ENCODE peak calls at places on chromosomes 7 and 10, in nine cellular contexts. C is GM12891, Z is upper lobe of left lung, O is HCT116, X is spleen, B is GM12892, I is sigmoid colon, U is prostate gland, T is endothelial cell of umbilical vein. H is an unnamed sample.

GRCh38 chr7:44400033-44400511 is 74.7 kb upstream of the CAMK2B start:
- DNase-seq in I (no peak), U (no peak), C (no peak), B (no peak), Z (no peak), X (no peak), T (no peak), O (no peak), H (no peak)

GRCh38 chr7:17774701-17775288 is 165.5 kb downstream of the SNX13 start:
- DNase-seq in U (no peak), B (no peak), O (no peak), T (no peak), C (no peak), X (no peak), I (no peak), Z (no peak), H (no peak)

GRCh38 chr7:27897001-27897400 is 157.0 kb downstream of the TAX1BP1 start:
- DNase-seq in T (peak), Z (no peak), X (no peak), C (no peak), B (no peak), U (no peak), I (no peak), O (no peak), H (no peak)

GRCh38 chr7:85685901-85686300 is 499.0 kb upstream of the SEMA3D start:
- DNase-seq in T (peak), X (no peak), C (no peak), B (no peak), Z (no peak), U (no peak), O (no peak), I (no peak), H (no peak)

GRCh38 chr10:87913170-87913921 is 49.9 kb downstream of the PTEN start:
- DNase-seq in T (no peak), Z (no peak), I (no peak), C (no peak), B (no peak), X (no peak), O (no peak), U (no peak), H (no peak)

GRCh38 chr7:13181221-13181620 is 493.8 kb downstream of the ARL4A start:
- DNase-seq in Z (no peak), O (no peak), T (no peak), B (no peak), I (no peak), U (no peak), C (no peak), X (no peak), H (no peak)

GRCh38 chr10:118799779-118800178 is 45.0 kb upstream of the CACUL1 start:
- DNase-seq in O (peak), U (no peak), X (no peak), I (no peak), Z (no peak), B (no peak), T (no peak), C (no peak), H (no peak)

GRCh38 chr7:22147113-22147512 is 201.4 kb upstream of the CDCA7L start:
- DNase-seq in B (no peak), T (no peak), I (no peak), X (no peak), Z (no peak), U (no peak), C (peak), O (no peak), H (no peak)

GRCh38 chr10:28925154-28925663 is 247.9 kb downstream of the BAMBI start:
- DNase-seq in U (no peak), I (no peak), T (no peak), X (no peak), O (no peak), Z (peak), B (no peak), C (no peak), H (peak)

GRCh38 chr7:132065193-132065972 is 509.0 kb upstream of the PODXL start:
- DNase-seq in C (no peak), T (peak), B (no peak), I (peak), Z (no peak), X (no peak), U (no peak), O (peak), H (no peak)

GRCh38 chr10:133337079-133337725 is 506 bp upstream of the CALY start:
- DNase-seq in Z (no peak), B (no peak), I (no peak), O (no peak), U (no peak), X (no peak), T (no peak), C (no peak), H (no peak)

GRCh38 chr7:152949198-152949597 is 189.6 kb downstream of the ACTR3B start:
- DNase-seq in O (no peak), C (no peak), X (no peak), I (no peak), U (no peak), Z (no peak), B (no peak), T (no peak), H (no peak)

GRCh38 chr7:2105917-2106316 is 126.8 kb downstream of the MAD1L1 start:
- DNase-seq in Z (peak), U (no peak), I (no peak), T (no peak), C (no peak), B (no peak), O (no peak), X (no peak), H (peak)

GRCh38 chr10:75632750-75633462 is 201.5 kb downstream of the LRMDA start:
- DNase-seq in C (no peak), I (no peak), Z (no peak), T (no peak), U (no peak), O (no peak), X (no peak), B (no peak), H (no peak)

GRCh38 chr10:14025790-14026189 is 304.9 kb downstream of the FRMD4A start:
- DNase-seq in T (no peak), C (no peak), Z (no peak), X (no peak), O (no peak), U (no peak), I (no peak), B (no peak), H (no peak)

GRCh38 chr10:118501637-118502440 is 93.6 kb downstream of the PRLHR start:
- DNase-seq in T (no peak), I (no peak), U (peak), X (no peak), C (no peak), O (no peak), B (no peak), Z (no peak), H (no peak)

GRCh38 chr10:79492256-79492655 is 20.1 kb upstream of the EIF5AL1 start:
- DNase-seq in T (no peak), Z (no peak), B (no peak), C (no peak), U (no peak), O (no peak), I (no peak), X (no peak), H (no peak)

GRCh38 chr10:122279725-122280141 is 8.6 kb downstream of the BTBD16 start:
- DNase-seq in I (peak), C (no peak), T (peak), Z (no peak), X (no peak), O (peak), U (no peak), B (no peak), H (peak)

GRCh38 chr10:123380491-123381085 is 226.4 kb downstream of the BUB3 start:
- DNase-seq in X (no peak), U (no peak), I (no peak), Z (no peak), T (no peak), O (no peak), B (no peak), C (no peak), H (peak)

GRCh38 chr7:29572543-29572942 is 8.9 kb downstream of the PRR15 start:
- DNase-seq in C (no peak), T (no peak), X (no peak), B (no peak), I (no peak), U (no peak), Z (no peak), O (no peak), H (no peak)

GRCh38 chr10:1597370-1598146 is 139.8 kb downstream of the ADARB2 start:
- DNase-seq in C (no peak), O (no peak), B (no peak), U (no peak), I (no peak), Z (no peak), X (no peak), T (no peak), H (no peak)

GRCh38 chr7:118590107-118590506 is 365.6 kb downstream of the ANKRD7 start:
- DNase-seq in U (no peak), C (no peak), Z (no peak), B (no peak), I (no peak), T (no peak), O (peak), X (no peak), H (peak)

GRCh38 chr7:50305697-50306300 is 1.3 kb downstream of the IKZF1 start:
- DNase-seq in C (no peak), X (no peak), B (no peak), I (no peak), Z (no peak), O (no peak), U (no peak), T (no peak), H (no peak)

GRCh38 chr10:14543048-14543903 is 212.6 kb upstream of the FRMD4A start:
- DNase-seq in X (peak), O (no peak), I (no peak), U (no peak), T (no peak), Z (no peak), B (no peak), C (no peak), H (no peak)

GRCh38 chr10:61733358-61733940 is 70.7 kb downstream of the CABCOCO1 start:
- DNase-seq in X (no peak), C (no peak), B (no peak), O (peak), Z (no peak), U (peak), T (peak), I (no peak), H (peak)

GRCh38 chr10:132322621-132323048 is 9.4 kb upstream of the LRRC27 start:
- DNase-seq in C (no peak), O (no peak), Z (no peak), U (no peak), X (no peak), B (no peak), T (no peak), I (peak), H (peak)

GRCh38 chr7:116524609-116525297 is at the start of gene CAV1:
- DNase-seq in B (peak), U (peak), T (peak), C (no peak), O (peak), I (peak), X (peak), Z (peak), H (peak)

GRCh38 chr10:129344103-129344502 is 122.9 kb upstream of the MGMT start:
- DNase-seq in X (no peak), O (no peak), I (no peak), B (no peak), T (no peak), C (no peak), Z (no peak), U (no peak), H (no peak)

GRCh38 chr10:98150544-98150943 is 16.1 kb downstream of the R3HCC1L start:
- DNase-seq in X (no peak), T (no peak), I (no peak), Z (no peak), O (no peak), C (no peak), U (no peak), B (no peak), H (no peak)

GRCh38 chr10:69321037-69321715 is 42.9 kb downstream of the HK1 start:
- DNase-seq in O (no peak), B (no peak), C (no peak), T (no peak), X (no peak), I (no peak), U (no peak), Z (no peak), H (no peak)

GRCh38 chr7:25926009-25926408 is 226.0 kb upstream of the NFE2L3 start:
- DNase-seq in I (no peak), O (peak), C (no peak), U (no peak), Z (no peak), X (no peak), B (no peak), T (peak), H (no peak)

GRCh38 chr10:21524526-21525366 is 736 bp downstream of the SKIDA1 start:
- DNase-seq in B (no peak), C (no peak), Z (no peak), I (no peak), U (peak), O (no peak), T (peak), X (no peak), H (peak)

GRCh38 chr7:109246330-109247077 is 676.8 kb downstream of the DNAJB9 start:
- DNase-seq in O (peak), T (no peak), X (no peak), C (no peak), U (peak), B (no peak), Z (no peak), I (no peak), H (no peak)

GRCh38 chr10:1561731-1562337 is 175.5 kb downstream of the ADARB2 start:
- DNase-seq in U (no peak), X (peak), I (peak), O (no peak), B (no peak), Z (no peak), T (no peak), C (no peak), H (no peak)

GRCh38 chr10:93579089-93579488 is 12.6 kb downstream of the FFAR4 start:
- DNase-seq in B (no peak), T (no peak), Z (no peak), C (no peak), I (no peak), O (peak), U (no peak), X (no peak), H (no peak)

GRCh38 chr7:102841290-102841689 is 71.5 kb upstream of the LRRC17 start:
- DNase-seq in T (no peak), U (no peak), C (no peak), B (no peak), Z (no peak), O (no peak), X (no peak), I (no peak), H (no peak)

GRCh38 chr7:87600130-87601124 is at the start of gene ABCB1:
- DNase-seq in U (no peak), X (peak), I (peak), T (peak), B (peak), C (peak), O (peak), Z (peak), H (peak)
- TF ChIP-seq POLR2AphosphoS5 in U (peak), X (peak), I (peak), T (no peak), B (no peak), C (no peak), O (peak), Z (no peak), H (peak)

GRCh38 chr7:74658171-74659004 is 870 bp downstream of the GTF2I start:
- DNase-seq in I (peak), B (peak), X (peak), O (peak), T (peak), Z (peak), C (peak), U (peak), H (peak)
- TF ChIP-seq POLR2AphosphoS5 in I (peak), B (no peak), X (peak), O (peak), T (peak), Z (peak), C (no peak), U (no peak), H (peak)

GRCh38 chr7:40432046-40432445 is 297.2 kb downstream of the SUGCT start:
- DNase-seq in U (no peak), I (no peak), X (no peak), B (no peak), C (no peak), T (no peak), O (no peak), Z (no peak), H (no peak)
- TF ChIP-seq POLR2AphosphoS5 in U (no peak), I (no peak), X (no peak), B (no peak), C (no peak), T (no peak), O (no peak), Z (no peak), H (no peak)

GRCh38 chr10:113866551-113867394 is 12.3 kb downstream of the NHLRC2 start:
- DNase-seq in X (no peak), I (no peak), B (no peak), O (no peak), T (no peak), C (no peak), U (no peak), Z (peak), H (no peak)
- TF ChIP-seq POLR2AphosphoS5 in X (no peak), I (no peak), B (no peak), O (no peak), T (no peak), C (no peak), U (no peak), Z (no peak), H (no peak)

DNA sequence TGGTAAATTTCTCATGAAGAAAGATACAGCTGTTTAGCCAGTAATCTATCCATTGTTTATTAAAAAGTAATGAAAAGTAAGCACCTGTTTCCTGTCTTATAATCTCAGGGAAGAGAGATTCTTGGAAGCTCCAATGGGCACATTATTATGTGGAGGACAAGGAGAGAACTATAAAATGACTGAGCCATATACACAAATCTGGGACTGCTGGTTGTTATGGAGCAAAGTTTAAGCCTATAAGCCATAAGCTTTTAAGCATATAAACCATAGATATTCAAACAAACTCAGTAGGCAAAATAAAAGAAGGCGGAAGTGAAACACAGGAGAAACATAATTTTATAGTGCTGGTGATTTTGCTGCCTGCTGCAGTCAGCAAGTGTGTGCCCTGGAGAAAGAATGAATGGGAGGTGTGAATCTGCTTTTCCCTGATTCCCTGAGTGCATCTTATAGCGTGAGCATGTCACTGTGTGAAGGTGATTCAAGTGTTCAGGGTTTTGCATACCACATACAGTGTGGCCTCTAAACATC is 274.4 kb downstream of the KIF20B start:
- DNase-seq in X (no peak), I (no peak), B (no peak), C (no peak), T (no peak), O (no peak), Z (no peak), U (no peak), H (no peak)
- TF ChIP-seq POLR2AphosphoS5 in X (no peak), I (no peak), B (no peak), C (no peak), T (no peak), O (no peak), Z (no peak), U (no peak), H (no peak)

DNA sequence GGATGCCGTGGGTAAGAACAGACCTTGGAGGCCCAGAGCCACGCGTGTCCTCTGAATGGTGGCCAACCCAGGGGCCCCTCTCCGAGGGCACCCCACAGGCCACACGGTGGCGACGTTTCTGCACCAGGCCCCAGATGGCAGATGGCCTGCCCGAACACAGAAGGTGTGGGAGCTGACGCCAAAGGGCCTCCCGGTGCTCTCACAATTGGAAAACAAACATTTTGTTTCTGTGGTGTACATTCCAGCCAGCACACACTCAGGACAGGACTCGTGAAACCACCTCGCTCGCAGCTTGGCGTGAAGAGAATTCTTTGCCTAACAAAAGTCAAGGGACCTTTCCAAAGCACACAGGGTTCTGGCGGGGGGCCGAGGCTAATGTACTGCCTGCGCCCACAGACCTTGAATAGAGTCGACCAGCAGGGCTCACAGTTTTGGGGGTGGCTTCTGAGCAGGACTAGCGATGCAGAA is 112.1 kb downstream of the FAM53B start:
- DNase-seq in B (no peak), X (peak), Z (peak), I (no peak), T (peak), C (no peak), O (no peak), U (peak), H (peak)
- TF ChIP-seq POLR2AphosphoS5 in B (no peak), X (peak), Z (peak), I (no peak), T (no peak), C (no peak), O (no peak), U (peak), H (no peak)

GRCh38 chr7:82051641-82052040 is 281.8 kb upstream of the HGF start:
- DNase-seq in T (no peak), C (no peak), U (no peak), I (no peak), B (no peak), Z (no peak), O (no peak), X (no peak), H (no peak)

GRCh38 chr7:82053453-82054032 is 283.7 kb upstream of the HGF start:
- DNase-seq in O (no peak), Z (no peak), U (no peak), C (no peak), B (no peak), T (no peak), I (no peak), X (no peak), H (no peak)

GRCh38 chr7:82050134-82050533 is 280.3 kb upstream of the HGF start:
- DNase-seq in X (no peak), I (no peak), U (no peak), C (no peak), T (peak), O (peak), B (no peak), Z (no peak), H (peak)

GRCh38 chr7:82049442-82049841 is 279.6 kb upstream of the HGF start:
- DNase-seq in B (no peak), X (no peak), T (no peak), I (no peak), U (peak), Z (no peak), O (no peak), C (no peak), H (no peak)

DNA sequence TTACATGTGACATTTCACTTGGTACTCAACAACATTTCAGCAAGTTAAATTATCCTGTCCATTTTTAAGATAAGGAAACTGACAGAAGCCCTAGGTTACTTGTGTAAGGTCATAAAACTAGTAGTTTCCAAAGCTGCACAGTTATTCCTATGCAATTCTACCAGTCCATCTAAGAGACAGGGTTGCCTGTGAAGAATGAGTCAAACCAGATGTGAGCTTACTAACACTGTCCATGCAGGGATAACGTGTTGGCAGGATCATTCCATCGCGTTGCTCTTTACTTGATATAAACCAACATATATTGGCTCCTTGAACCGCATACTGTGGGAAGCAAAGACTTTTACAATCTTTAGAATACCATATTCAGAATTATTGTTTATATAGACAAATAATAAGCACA is 280.9 kb upstream of the HGF start:
- DNase-seq in I (no peak), O (no peak), X (no peak), T (no peak), Z (no peak), C (no peak), B (no peak), U (no peak), H (no peak)
- TF ChIP-seq POLR2AphosphoS5 in I (peak), O (no peak), X (no peak), T (no peak), Z (no peak), C (no peak), B (no peak), U (no peak), H (no peak)